ENCODE peak calls at places on chromosomes 5 and 9, in eight cellular contexts. H is endothelial cell of umbilical vein, P is A673, K is tibial artery, Y is sigmoid colon, U is heart right ventricle, Q is H9, W is HCT116. F is an unnamed sample.

GRCh38 chr9:93231121-93231694 is 47.3 kb downstream of the WNK2 start:
- DNase-seq in H (no peak), P (no peak), K (no peak), Y (no peak), U (peak; percentile 56), Q (no peak), W (no peak), F (no peak)

GRCh38 chr5:67160985-67161384 is 35.6 kb downstream of the CD180 start:
- DNase-seq in H (no peak), P (peak; percentile 45), K (peak; percentile 67), Y (no peak), U (no peak), Q (no peak), W (no peak), F (peak; percentile 93)

GRCh38 chr5:64165500-64166200 is at the start of gene RNF180:
- DNase-seq in H (peak; percentile 39), P (peak; percentile 26), K (peak; percentile 80), Y (peak; percentile 69), U (peak; percentile 59), Q (peak; percentile 71), W (no peak), F (peak; percentile 44)

GRCh38 chr9:6984941-6985578 is 227.3 kb downstream of the KDM4C start:
- DNase-seq in H (no peak), P (no peak), K (no peak), Y (no peak), U (no peak), Q (peak; percentile 75), W (no peak), F (no peak)

GRCh38 chr5:120139039-120139438 is 325.1 kb upstream of the PRR16 start:
- DNase-seq in H (peak; percentile 64), P (peak; percentile 47), K (no peak), Y (no peak), U (peak; percentile 15), Q (no peak), W (no peak), F (peak; percentile 86)

GRCh38 chr5:150000990-150001659 is 586 bp downstream of the HMGXB3 start:
- DNase-seq in H (peak; percentile 50), P (peak; percentile 50), K (peak; percentile 74), Y (peak; percentile 69), U (peak; percentile 16), Q (peak; percentile 39), W (no peak), F (peak; percentile 54)

GRCh38 chr9:6889868-6890267 is 132.1 kb downstream of the KDM4C start:
- DNase-seq in H (no peak), P (no peak), K (no peak), Y (no peak), U (no peak), Q (no peak), W (no peak), F (no peak)

GRCh38 chr9:16532681-16533450 is 337.6 kb downstream of the BNC2 start:
- DNase-seq in H (peak; percentile 90), P (no peak), K (no peak), Y (no peak), U (no peak), Q (no peak), W (no peak), F (peak; percentile 44)

GRCh38 chr5:31442253-31442820 is 89.6 kb downstream of the DROSHA start:
- DNase-seq in H (peak; percentile 23), P (no peak), K (no peak), Y (no peak), U (no peak), Q (no peak), W (no peak), F (no peak)

GRCh38 chr9:93807166-93808013 is 147.8 kb downstream of the BARX1 start:
- DNase-seq in H (no peak), P (no peak), K (no peak), Y (no peak), U (no peak), Q (no peak), W (no peak), F (no peak)

GRCh38 chr5:111997308-111998159 is 240.5 kb upstream of the NREP start:
- DNase-seq in H (no peak), P (no peak), K (no peak), Y (no peak), U (peak; percentile 5), Q (no peak), W (peak; percentile 13), F (peak; percentile 97)

GRCh38 chr9:130234340-130235260 is 31.0 kb upstream of the HMCN2 start:
- DNase-seq in H (no peak), P (no peak), K (no peak), Y (peak; percentile 61), U (no peak), Q (no peak), W (no peak), F (no peak)

GRCh38 chr9:130237071-130237470 is 28.5 kb upstream of the HMCN2 start:
- DNase-seq in H (no peak), P (no peak), K (no peak), Y (peak; percentile 66), U (no peak), Q (no peak), W (no peak), F (no peak)

GRCh38 chr9:130237763-130238524 is 27.6 kb upstream of the HMCN2 start:
- DNase-seq in H (no peak), P (no peak), K (no peak), Y (peak; percentile 67), U (no peak), Q (no peak), W (no peak), F (no peak)

GRCh38 chr9:130235558-130236435 is 29.8 kb upstream of the HMCN2 start:
- DNase-seq in H (peak; percentile 49), P (peak; percentile 77), K (peak; percentile 86), Y (peak; percentile 86), U (peak; percentile 54), Q (peak; percentile 77), W (no peak), F (peak; percentile 77)

DNA sequence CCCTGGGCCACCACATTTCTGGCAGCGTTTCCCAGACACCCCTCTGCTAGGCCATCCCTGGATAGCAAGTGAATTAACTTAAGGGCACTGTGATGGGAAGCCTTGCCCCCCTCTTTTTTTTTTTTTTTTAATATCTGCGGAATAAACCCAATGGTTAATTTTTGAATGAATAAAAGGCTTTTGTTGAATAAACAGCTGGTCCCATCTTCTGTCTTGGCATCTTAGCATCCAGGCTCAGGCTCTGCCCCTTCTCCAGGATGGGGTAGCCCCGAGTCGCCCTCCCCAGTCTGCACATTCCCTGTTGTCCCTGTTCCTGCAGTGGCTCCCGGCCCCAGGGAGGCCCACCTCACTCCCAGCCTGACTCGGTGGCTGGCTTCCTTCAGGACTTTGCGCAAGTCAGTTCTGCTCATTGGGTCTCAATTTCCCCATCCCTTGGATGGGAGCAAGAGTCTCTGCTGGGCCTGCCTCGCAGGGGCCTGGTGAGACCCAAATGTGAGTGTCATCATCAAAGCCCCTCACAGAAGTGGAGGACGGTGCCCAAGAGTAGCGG is 29.0 kb upstream of the HMCN2 start:
- DNase-seq in H (no peak), P (no peak), K (no peak), Y (peak; percentile 73), U (no peak), Q (no peak), W (no peak), F (no peak)
- TF ChIP-seq CTCF in H (no peak), P (no peak), K (no peak), Y (no peak), U (no peak), Q (no peak), W (no peak), F (peak; percentile 2)

GRCh38 chr5:1034421-1034905 is 25.9 kb downstream of the NKD2 start:
- DNase-seq in H (no peak), P (no peak), K (no peak), Y (peak; percentile 46), U (no peak), Q (no peak), W (no peak), F (no peak)
- H3K27ac ChIP-seq in H (no peak overlapping the region), P (no peak overlapping the region), K (no peak overlapping the region), Y (no peak overlapping the region), U (no peak overlapping the region), Q (no peak overlapping the region), W (no peak overlapping the region), F (no peak overlapping the region)

GRCh38 chr5:138352071-138352721 is at the start of gene KDM3B:
- DNase-seq in H (peak; percentile 79), P (peak; percentile 94), K (peak; percentile 92), Y (peak; percentile 89), U (peak; percentile 76), Q (peak; percentile 92), W (peak; percentile 76), F (peak; percentile 95)

GRCh38 chr5:138354387-138354786 is 1.9 kb downstream of the KDM3B start:
- DNase-seq in H (no peak), P (no peak), K (no peak), Y (no peak), U (no peak), Q (no peak), W (no peak), F (no peak)

GRCh38 chr5:138353550-138353893 is 1.0 kb downstream of the KDM3B start:
- DNase-seq in H (no peak), P (no peak), K (no peak), Y (no peak), U (no peak), Q (no peak), W (no peak), F (peak; percentile 31)

GRCh38 chr5:138351517-138351916 is 968 bp upstream of the KDM3B start:
- DNase-seq in H (no peak), P (no peak), K (no peak), Y (no peak), U (no peak), Q (no peak), W (no peak), F (no peak)

DNA sequence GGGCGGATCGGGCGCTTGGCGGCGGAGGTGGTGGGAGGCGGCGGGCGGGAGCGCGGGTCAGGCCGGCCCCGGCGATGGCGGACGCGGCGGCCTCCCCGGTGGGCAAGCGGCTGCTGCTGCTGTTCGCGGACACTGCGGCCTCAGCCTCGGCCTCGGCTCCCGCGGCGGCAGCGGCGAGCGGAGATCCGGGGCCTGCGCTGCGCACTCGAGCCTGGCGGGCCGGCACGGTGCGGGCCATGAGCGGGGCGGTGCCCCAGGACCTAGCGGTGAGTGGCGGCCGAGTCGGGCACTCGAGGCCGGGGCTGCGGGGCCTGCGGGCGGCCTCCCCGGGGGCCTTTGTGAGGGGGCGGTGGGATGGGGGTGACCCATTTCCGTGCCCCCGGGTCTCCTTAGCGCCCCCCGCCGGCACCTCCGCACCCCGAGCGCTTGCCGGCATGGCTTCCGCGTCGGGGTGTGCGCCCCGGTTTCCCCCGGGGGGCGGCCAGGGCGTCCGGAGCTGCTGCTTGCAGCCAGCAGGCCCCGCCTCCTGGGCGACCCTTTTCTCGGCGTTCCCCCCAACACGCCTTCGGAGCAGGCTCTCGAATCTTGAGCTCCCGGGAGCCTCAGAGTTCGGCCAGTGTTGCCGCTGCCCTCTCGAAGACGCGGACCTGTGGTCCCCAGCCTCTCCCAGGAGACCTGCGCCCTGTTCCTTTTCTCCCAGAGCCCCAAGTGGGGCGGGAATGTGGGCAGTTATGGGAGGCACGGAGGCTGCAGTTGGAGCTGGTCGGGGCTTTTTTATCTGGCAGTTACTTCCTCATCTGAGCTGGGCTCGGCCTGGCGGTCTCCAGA is 451 bp downstream of the KDM3B start:
- DNase-seq in H (peak; percentile 75), P (peak; percentile 59), K (peak; percentile 82), Y (peak; percentile 80), U (peak; percentile 62), Q (peak; percentile 62), W (no peak), F (peak; percentile 58)
- TF ChIP-seq CTCF in H (peak; percentile 15), P (peak; percentile 37), K (peak; percentile 18), Y (no peak), U (no peak), Q (peak; percentile 44), W (peak; percentile 30), F (peak; percentile 78)

DNA sequence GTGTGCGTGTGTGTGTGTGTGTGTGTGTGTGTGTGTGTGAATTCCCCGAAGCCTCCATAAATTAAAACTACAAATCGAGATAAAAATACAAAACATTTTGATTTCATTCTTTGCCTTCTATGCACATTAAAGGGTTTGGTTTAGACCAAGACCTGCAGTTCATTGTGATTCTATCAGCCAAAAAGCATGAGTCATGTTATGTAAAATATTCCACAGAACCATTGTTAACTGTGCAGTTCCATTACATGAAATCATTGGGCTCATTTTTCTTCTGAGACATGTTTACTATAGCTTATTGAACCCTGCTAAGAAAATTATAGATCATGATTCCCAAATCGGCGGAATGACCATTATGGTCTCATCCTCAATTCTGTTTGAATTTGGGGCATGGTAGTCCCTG is 11.7 kb downstream of the CAVIN4 start:
- DNase-seq in H (peak; percentile 81), P (no peak), K (no peak), Y (no peak), U (no peak), Q (no peak), W (no peak), F (no peak)
- H3K27ac ChIP-seq in H (peak overlapping the region; percentile 4), P (no peak overlapping the region), K (no peak overlapping the region), Y (no peak overlapping the region), U (no peak overlapping the region), Q (no peak overlapping the region), W (no peak overlapping the region), F (no peak overlapping the region)

F was measured in RWPE1.